ENCODE peak calls at places on chromosomes 6 and 20, in four cellular contexts. One of them, this sample, is unnamed.

GRCh38 chr6:105651969-105652368 is 249.1 kb upstream of the PREP start:
- DNase-seq in GM12878: no peak
- DNase-seq in K562: no peak
- DNase-seq in HepG2: no peak
- DNase-seq in this sample: no peak

GRCh38 chr6:84197708-84198107 is 29.7 kb downstream of the CEP162 start:
- DNase-seq in HepG2: no peak
- DNase-seq in K562: no peak
- DNase-seq in GM12878: no peak
- DNase-seq in this sample: no peak

GRCh38 chr6:109465772-109466171 is 10.2 kb upstream of the MICAL1 start:
- DNase-seq in K562: no peak
- DNase-seq in GM12878: no peak
- DNase-seq in HepG2: no peak
- DNase-seq in this sample: no peak

GRCh38 chr6:154792761-154793160 is 59.5 kb downstream of the SCAF8 start:
- DNase-seq in HepG2: no peak
- DNase-seq in GM12878: no peak
- DNase-seq in K562: no peak
- DNase-seq in this sample: no peak

GRCh38 chr20:10306440-10307358 is 88.1 kb downstream of the SNAP25 start:
- DNase-seq in K562: no peak
- DNase-seq in HepG2: no peak
- DNase-seq in GM12878: no peak
- DNase-seq in this sample: no peak

GRCh38 chr20:33871362-33871761 is 60.2 kb downstream of the CHMP4B start:
- DNase-seq in HepG2: no peak
- DNase-seq in K562: no peak
- DNase-seq in GM12878: no peak
- DNase-seq in this sample: no peak

GRCh38 chr20:24134284-24134683 is 145.7 kb upstream of the GGTLC1 start:
- DNase-seq in HepG2: no peak
- DNase-seq in K562: no peak
- DNase-seq in GM12878: no peak
- DNase-seq in this sample: no peak

GRCh38 chr6:14197118-14197517 is 79.5 kb downstream of the CD83 start:
- DNase-seq in GM12878: no peak
- DNase-seq in HepG2: no peak
- DNase-seq in K562: peak
- DNase-seq in this sample: no peak

GRCh38 chr6:13038315-13039261 is 289.7 kb downstream of the TBC1D7 start:
- DNase-seq in HepG2: no peak
- DNase-seq in K562: no peak
- DNase-seq in GM12878: no peak
- DNase-seq in this sample: no peak

GRCh38 chr6:38477680-38478260 is 162.0 kb downstream of the BTBD9 start:
- DNase-seq in K562: no peak
- DNase-seq in HepG2: no peak
- DNase-seq in GM12878: no peak
- DNase-seq in this sample: no peak

DNA sequence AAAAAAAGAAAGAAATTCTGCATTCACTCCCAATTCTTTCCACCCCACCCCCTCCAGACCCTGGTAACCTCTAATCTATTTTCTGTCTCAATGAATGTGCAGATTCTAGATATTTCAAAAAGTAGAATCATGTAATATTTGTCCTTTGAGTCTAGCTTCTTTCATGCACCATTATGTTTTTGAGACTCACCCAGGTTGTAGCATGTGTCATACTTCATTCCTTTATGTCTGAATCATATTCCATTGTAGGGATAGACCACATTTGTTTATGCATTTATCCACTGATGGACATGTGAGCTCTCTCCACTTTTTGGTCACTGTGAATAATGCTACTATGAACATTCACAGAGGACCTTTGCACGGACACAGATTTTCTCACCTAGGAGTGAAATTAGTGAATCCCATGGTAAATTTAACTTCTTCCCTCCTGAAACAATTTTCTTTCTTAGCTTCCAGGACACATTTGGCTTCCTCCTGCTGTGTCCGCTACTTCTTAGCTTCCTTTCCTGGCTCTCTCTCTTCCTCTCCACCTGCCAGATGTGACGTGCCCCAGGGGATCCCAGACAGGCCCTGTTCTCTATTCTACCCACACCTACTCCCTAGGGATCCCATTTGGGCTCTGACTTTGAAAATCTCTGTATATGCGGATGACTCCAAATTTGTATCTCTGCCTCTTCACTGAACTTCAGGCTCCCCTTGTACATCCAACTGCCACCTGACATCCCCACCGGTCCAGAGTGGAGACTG is 24.0 kb upstream of the ARFGEF2 start:
- DNase-seq in K562: no peak
- DNase-seq in HepG2: no peak
- DNase-seq in GM12878: no peak
- DNase-seq in this sample: no peak
- TF ChIP-seq FOXK2 in K562: no peak
- TF ChIP-seq FOXK2 in HepG2: no peak
- TF ChIP-seq FOXK2 in GM12878: no peak
- TF ChIP-seq FOXK2 in this sample: no peak

DNA sequence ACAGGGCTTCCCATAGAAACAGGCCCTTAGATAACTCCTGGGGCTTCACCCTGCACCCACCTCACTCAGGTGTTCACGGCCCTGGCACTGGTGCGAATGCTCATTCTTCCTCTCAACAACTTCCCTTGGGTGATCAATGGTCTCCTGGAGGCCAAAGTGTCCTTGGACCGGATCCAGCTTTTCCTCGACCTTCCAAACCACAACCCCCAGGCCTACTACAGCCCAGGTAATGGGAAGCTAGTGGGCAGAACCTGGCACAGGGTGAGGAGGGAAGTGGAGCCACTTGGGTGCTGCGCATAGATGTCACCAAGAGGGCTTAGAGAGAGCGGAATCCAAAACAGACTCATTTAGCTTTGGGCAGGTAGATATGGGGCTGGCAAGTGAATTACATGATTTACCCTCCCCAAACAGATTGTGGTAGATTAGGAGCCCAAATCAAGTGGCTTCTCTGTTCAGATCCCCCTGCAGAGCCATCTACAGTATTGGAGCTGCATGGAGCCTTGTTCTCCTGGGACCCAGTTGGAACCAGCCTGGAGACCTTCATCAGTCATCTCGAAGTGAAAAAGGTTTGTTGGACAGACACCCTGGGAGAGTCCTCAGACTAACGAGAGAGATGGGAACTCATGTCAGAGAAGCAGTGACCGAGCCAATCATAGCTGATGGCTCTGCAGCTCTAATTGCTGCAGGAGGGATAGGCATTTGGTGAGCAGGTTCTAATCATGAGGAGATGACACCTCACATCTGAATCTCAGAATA is 8.5 kb downstream of the ABCC10 start:
- DNase-seq in GM12878: no peak
- DNase-seq in HepG2: no peak
- DNase-seq in K562: no peak
- DNase-seq in this sample: no peak
- TF ChIP-seq BHLHE40 in GM12878: no peak
- TF ChIP-seq BHLHE40 in HepG2: no peak
- TF ChIP-seq BHLHE40 in K562: no peak
- TF ChIP-seq BHLHE40 in this sample: no peak

GRCh38 chr6:139316622-139317317 is 25.0 kb upstream of the TXLNB start:
- DNase-seq in HepG2: no peak
- DNase-seq in K562: no peak
- DNase-seq in GM12878: no peak
- DNase-seq in this sample: no peak

GRCh38 chr6:139311826-139312225 is 20.0 kb upstream of the TXLNB start:
- DNase-seq in GM12878: no peak
- DNase-seq in K562: no peak
- DNase-seq in HepG2: no peak
- DNase-seq in this sample: no peak

GRCh38 chr6:139308936-139309603 is 17.3 kb upstream of the TXLNB start:
- DNase-seq in GM12878: no peak
- DNase-seq in HepG2: peak
- DNase-seq in K562: no peak
- DNase-seq in this sample: no peak

GRCh38 chr6:139313229-139313628 is 21.4 kb upstream of the TXLNB start:
- DNase-seq in K562: no peak
- DNase-seq in HepG2: no peak
- DNase-seq in GM12878: no peak
- DNase-seq in this sample: no peak

DNA sequence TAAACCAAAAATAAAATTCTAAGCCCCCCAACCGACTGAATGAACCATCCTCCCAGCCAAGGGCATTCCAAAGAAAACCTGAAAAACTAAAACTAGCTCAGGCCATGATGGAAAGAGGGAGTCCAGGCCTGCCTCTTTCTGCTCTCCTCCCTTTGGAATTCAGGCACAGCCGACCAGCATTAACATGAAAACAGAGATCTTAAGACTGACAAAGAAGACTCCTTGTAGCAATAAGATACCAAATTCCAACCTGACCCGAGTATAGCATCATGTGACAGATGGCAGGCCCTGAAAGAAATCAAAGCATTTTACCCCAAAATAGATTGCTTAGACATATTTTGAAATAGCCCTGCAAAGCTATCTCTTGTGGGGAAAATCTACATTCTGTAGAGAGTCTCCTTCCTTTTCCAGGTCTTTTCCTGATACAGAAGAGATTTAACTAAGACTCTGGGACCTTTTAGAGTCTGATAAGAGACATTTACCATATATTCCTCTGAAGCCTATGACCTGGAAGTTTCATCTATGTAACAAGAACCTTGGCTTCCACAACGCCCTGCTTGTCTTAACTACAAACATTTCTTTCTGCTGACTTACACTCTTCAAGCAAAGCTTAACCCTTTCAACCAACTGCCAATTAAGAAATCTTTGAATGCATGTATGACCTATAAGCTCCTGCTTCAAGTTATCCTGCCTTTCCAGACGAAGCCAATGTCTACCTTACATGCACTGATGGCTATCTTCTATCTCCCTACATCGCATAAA is 22.2 kb upstream of the TXLNB start:
- DNase-seq in GM12878: no peak
- DNase-seq in K562: no peak
- DNase-seq in HepG2: no peak
- DNase-seq in this sample: no peak
- TF ChIP-seq FOXK2 in GM12878: no peak
- TF ChIP-seq FOXK2 in K562: no peak
- TF ChIP-seq FOXK2 in HepG2: no peak
- TF ChIP-seq FOXK2 in this sample: no peak

GRCh38 chr20:38267251-38267650 is 6.7 kb upstream of the KIAA1755 start:
- DNase-seq in K562: no peak
- DNase-seq in GM12878: no peak
- DNase-seq in HepG2: no peak
- DNase-seq in this sample: no peak

GRCh38 chr20:38271609-38272120 is 11.1 kb upstream of the KIAA1755 start:
- DNase-seq in K562: no peak
- DNase-seq in HepG2: no peak
- DNase-seq in GM12878: no peak
- DNase-seq in this sample: no peak

GRCh38 chr20:38270869-38271608 is 10.5 kb upstream of the KIAA1755 start:
- DNase-seq in GM12878: no peak
- DNase-seq in HepG2: no peak
- DNase-seq in K562: no peak
- DNase-seq in this sample: no peak

GRCh38 chr20:38268115-38268514 is 7.6 kb upstream of the KIAA1755 start:
- DNase-seq in GM12878: no peak
- DNase-seq in K562: no peak
- DNase-seq in HepG2: no peak
- DNase-seq in this sample: no peak

DNA sequence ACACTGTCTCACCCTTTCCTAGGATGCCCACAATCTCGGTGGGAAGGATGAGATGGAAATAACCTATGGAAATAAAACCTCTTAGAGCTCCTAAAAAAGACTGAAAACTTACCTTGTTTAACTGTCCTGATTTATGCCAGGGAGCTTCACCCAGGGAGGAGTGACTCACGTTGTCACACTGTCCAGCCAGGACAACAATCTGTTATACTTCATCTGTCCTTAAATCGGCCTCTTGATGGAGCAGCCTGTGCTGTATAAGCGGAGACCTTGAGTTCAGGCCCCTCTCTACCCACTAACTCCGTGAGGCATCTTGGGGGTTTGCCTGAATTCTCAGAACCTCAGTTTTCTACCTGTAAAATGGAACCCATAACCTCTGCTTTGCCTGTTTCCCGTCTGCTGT is 9.2 kb upstream of the KIAA1755 start:
- DNase-seq in GM12878: no peak
- DNase-seq in K562: no peak
- DNase-seq in HepG2: no peak
- DNase-seq in this sample: no peak
- TF ChIP-seq BHLHE40 in GM12878: no peak
- TF ChIP-seq BHLHE40 in K562: no peak
- TF ChIP-seq BHLHE40 in HepG2: no peak
- TF ChIP-seq BHLHE40 in this sample: no peak

This sample was measured in HEK293T.